ENCODE peak calls at places on chromosome 13, in nine cellular contexts. One of them, this sample, is unnamed.
A peak's percentile ranks its signal among the peaks of the same experiment; 100 is the strongest.

GRCh38 chr13:79988573-79988972 is 352.4 kb downstream of the SPRY2 start:
- DNase-seq in fibroblast of the aortic adventitia: peak; percentile 81
- DNase-seq in breast epithelium: no peak
- DNase-seq in stomach: peak; percentile 37
- DNase-seq in retinal pigment epithelial cell: no peak
- DNase-seq in fibroblast of pulmonary artery: peak; percentile 70
- DNase-seq in heart left ventricle: no peak
- DNase-seq in GM12865: no peak
- DNase-seq in neural progenitor cell: no peak
- DNase-seq in this sample: peak; percentile 68

GRCh38 chr13:20559659-20560356 is 7.1 kb upstream of the IFT88 start:
- DNase-seq in neural progenitor cell: no peak
- DNase-seq in stomach: no peak
- DNase-seq in heart left ventricle: no peak
- DNase-seq in GM12865: no peak
- DNase-seq in retinal pigment epithelial cell: no peak
- DNase-seq in breast epithelium: no peak
- DNase-seq in fibroblast of pulmonary artery: no peak
- DNase-seq in fibroblast of the aortic adventitia: no peak
- DNase-seq in this sample: no peak

GRCh38 chr13:65292488-65292901 is 1937.6 kb downstream of the PCDH9 start:
- DNase-seq in heart left ventricle: no peak
- DNase-seq in fibroblast of the aortic adventitia: peak; percentile 41
- DNase-seq in stomach: no peak
- DNase-seq in neural progenitor cell: peak; percentile 40
- DNase-seq in retinal pigment epithelial cell: no peak
- DNase-seq in GM12865: no peak
- DNase-seq in fibroblast of pulmonary artery: peak; percentile 73
- DNase-seq in breast epithelium: no peak
- DNase-seq in this sample: peak; percentile 76

GRCh38 chr13:23578411-23579071 is 8.3 kb downstream of the TNFRSF19 start:
- DNase-seq in retinal pigment epithelial cell: peak; percentile 26
- DNase-seq in breast epithelium: peak; percentile 70
- DNase-seq in heart left ventricle: peak; percentile 88
- DNase-seq in stomach: peak; percentile 79
- DNase-seq in neural progenitor cell: peak; percentile 82
- DNase-seq in fibroblast of the aortic adventitia: peak; percentile 55
- DNase-seq in fibroblast of pulmonary artery: peak; percentile 71
- DNase-seq in GM12865: peak; percentile 95
- DNase-seq in this sample: peak; percentile 70

GRCh38 chr13:71866173-71867091 is 572 bp downstream of the DACH1 start:
- DNase-seq in GM12865: no peak
- DNase-seq in neural progenitor cell: peak; percentile 71
- DNase-seq in stomach: peak; percentile 31
- DNase-seq in retinal pigment epithelial cell: no peak
- DNase-seq in breast epithelium: peak; percentile 51
- DNase-seq in fibroblast of pulmonary artery: no peak
- DNase-seq in fibroblast of the aortic adventitia: no peak
- DNase-seq in heart left ventricle: peak; percentile 29
- DNase-seq in this sample: peak; percentile 13

GRCh38 chr13:79043208-79043607 is 362.8 kb downstream of the RBM26 start:
- DNase-seq in GM12865: no peak
- DNase-seq in retinal pigment epithelial cell: no peak
- DNase-seq in stomach: no peak
- DNase-seq in heart left ventricle: no peak
- DNase-seq in breast epithelium: no peak
- DNase-seq in fibroblast of pulmonary artery: no peak
- DNase-seq in neural progenitor cell: no peak
- DNase-seq in fibroblast of the aortic adventitia: no peak
- DNase-seq in this sample: no peak

GRCh38 chr13:43908156-43909126 is 28.7 kb downstream of the LACC1 start:
- DNase-seq in retinal pigment epithelial cell: peak; percentile 46
- DNase-seq in neural progenitor cell: peak; percentile 58
- DNase-seq in GM12865: peak; percentile 34
- DNase-seq in stomach: no peak
- DNase-seq in heart left ventricle: no peak
- DNase-seq in fibroblast of the aortic adventitia: peak; percentile 69
- DNase-seq in fibroblast of pulmonary artery: peak; percentile 74
- DNase-seq in breast epithelium: no peak
- DNase-seq in this sample: peak; percentile 72

GRCh38 chr13:28494861-28495585 is at the start of gene FLT1:
- DNase-seq in breast epithelium: no peak
- DNase-seq in neural progenitor cell: peak; percentile 80
- DNase-seq in fibroblast of pulmonary artery: peak; percentile 46
- DNase-seq in stomach: peak; percentile 27
- DNase-seq in GM12865: peak; percentile 14
- DNase-seq in retinal pigment epithelial cell: no peak
- DNase-seq in heart left ventricle: peak; percentile 78
- DNase-seq in fibroblast of the aortic adventitia: no peak
- DNase-seq in this sample: peak; percentile 44

GRCh38 chr13:28434934-28435333 is 60.0 kb downstream of the FLT1 start:
- DNase-seq in GM12865: no peak
- DNase-seq in stomach: no peak
- DNase-seq in fibroblast of the aortic adventitia: no peak
- DNase-seq in breast epithelium: no peak
- DNase-seq in neural progenitor cell: no peak
- DNase-seq in heart left ventricle: no peak
- DNase-seq in retinal pigment epithelial cell: no peak
- DNase-seq in fibroblast of pulmonary artery: no peak
- DNase-seq in this sample: peak; percentile 6

GRCh38 chr13:49676581-49677298 is 14.5 kb downstream of the EBPL start:
- DNase-seq in fibroblast of the aortic adventitia: no peak
- DNase-seq in neural progenitor cell: no peak
- DNase-seq in GM12865: no peak
- DNase-seq in stomach: no peak
- DNase-seq in retinal pigment epithelial cell: no peak
- DNase-seq in fibroblast of pulmonary artery: no peak
- DNase-seq in breast epithelium: no peak
- DNase-seq in heart left ventricle: no peak
- DNase-seq in this sample: no peak

GRCh38 chr13:26961890-26962615 is 201.5 kb upstream of the GPR12 start:
- DNase-seq in breast epithelium: no peak
- DNase-seq in stomach: peak; percentile 80
- DNase-seq in fibroblast of the aortic adventitia: no peak
- DNase-seq in fibroblast of pulmonary artery: no peak
- DNase-seq in GM12865: no peak
- DNase-seq in heart left ventricle: no peak
- DNase-seq in retinal pigment epithelial cell: no peak
- DNase-seq in neural progenitor cell: no peak
- DNase-seq in this sample: no peak

DNA sequence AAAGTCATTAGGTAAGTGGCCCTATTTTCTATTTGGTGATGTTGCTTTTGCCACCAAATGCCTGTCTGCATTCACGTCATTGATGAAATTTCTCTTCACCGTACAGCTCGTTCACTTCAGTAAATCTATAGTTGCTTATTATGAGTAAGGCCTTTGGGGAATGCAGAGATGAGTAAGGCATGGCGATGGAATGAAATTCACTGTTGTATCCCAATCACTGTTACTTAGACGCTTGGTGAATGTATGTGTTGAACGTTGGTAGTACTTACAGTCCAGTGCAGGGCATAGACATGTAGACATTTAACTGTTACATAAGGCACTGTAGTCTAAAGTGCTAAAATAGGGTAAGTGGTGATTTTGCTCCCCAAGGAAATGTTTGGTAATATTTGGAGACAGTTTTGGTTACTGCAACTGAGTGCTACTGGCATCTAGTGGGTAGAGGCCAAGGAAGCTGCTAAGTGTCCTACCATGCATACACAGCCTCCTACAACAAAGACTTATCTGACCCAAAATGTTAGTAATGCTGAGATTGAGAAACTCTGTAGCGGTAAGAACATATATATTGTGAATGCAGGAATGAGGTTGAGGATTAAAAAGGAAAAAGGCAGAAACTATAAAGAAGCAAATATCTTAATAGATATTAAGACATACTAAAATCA is 5.8 kb downstream of the AKAP11 start:
- DNase-seq in stomach: no peak
- DNase-seq in neural progenitor cell: no peak
- DNase-seq in fibroblast of the aortic adventitia: no peak
- DNase-seq in GM12865: peak; percentile 38
- DNase-seq in breast epithelium: no peak
- DNase-seq in heart left ventricle: no peak
- DNase-seq in fibroblast of pulmonary artery: no peak
- DNase-seq in retinal pigment epithelial cell: no peak
- DNase-seq in this sample: peak; percentile 24
- H3K4me3 ChIP-seq in stomach: no peak overlapping the region
- H3K4me3 ChIP-seq in neural progenitor cell: no peak overlapping the region
- H3K4me3 ChIP-seq in fibroblast of the aortic adventitia: no peak overlapping the region
- H3K4me3 ChIP-seq in GM12865: peak overlapping the region; percentile 98
- H3K4me3 ChIP-seq in breast epithelium: no peak overlapping the region
- H3K4me3 ChIP-seq in heart left ventricle: no peak overlapping the region
- H3K4me3 ChIP-seq in fibroblast of pulmonary artery: no peak overlapping the region
- H3K4me3 ChIP-seq in retinal pigment epithelial cell: no peak overlapping the region
- H3K4me3 ChIP-seq in this sample: no peak overlapping the region

GRCh38 chr13:109762791-109763190 is 23.6 kb downstream of the IRS2 start:
- DNase-seq in neural progenitor cell: no peak
- DNase-seq in breast epithelium: no peak
- DNase-seq in heart left ventricle: no peak
- DNase-seq in fibroblast of pulmonary artery: no peak
- DNase-seq in retinal pigment epithelial cell: no peak
- DNase-seq in fibroblast of the aortic adventitia: no peak
- DNase-seq in stomach: no peak
- DNase-seq in GM12865: no peak
- DNase-seq in this sample: no peak

GRCh38 chr13:109767023-109767422 is 19.4 kb downstream of the IRS2 start:
- DNase-seq in GM12865: no peak
- DNase-seq in fibroblast of pulmonary artery: no peak
- DNase-seq in breast epithelium: no peak
- DNase-seq in neural progenitor cell: no peak
- DNase-seq in retinal pigment epithelial cell: no peak
- DNase-seq in stomach: no peak
- DNase-seq in fibroblast of the aortic adventitia: no peak
- DNase-seq in heart left ventricle: no peak
- DNase-seq in this sample: no peak

GRCh38 chr13:109761695-109762094 is 24.7 kb downstream of the IRS2 start:
- DNase-seq in GM12865: no peak
- DNase-seq in fibroblast of the aortic adventitia: no peak
- DNase-seq in retinal pigment epithelial cell: no peak
- DNase-seq in stomach: no peak
- DNase-seq in breast epithelium: no peak
- DNase-seq in neural progenitor cell: no peak
- DNase-seq in heart left ventricle: no peak
- DNase-seq in fibroblast of pulmonary artery: no peak
- DNase-seq in this sample: no peak

GRCh38 chr13:109764045-109764444 is 22.3 kb downstream of the IRS2 start:
- DNase-seq in fibroblast of pulmonary artery: no peak
- DNase-seq in heart left ventricle: no peak
- DNase-seq in stomach: no peak
- DNase-seq in neural progenitor cell: no peak
- DNase-seq in fibroblast of the aortic adventitia: no peak
- DNase-seq in GM12865: no peak
- DNase-seq in breast epithelium: no peak
- DNase-seq in retinal pigment epithelial cell: no peak
- DNase-seq in this sample: no peak

GRCh38 chr13:109764474-109765292 is 21.7 kb downstream of the IRS2 start:
- DNase-seq in breast epithelium: no peak
- DNase-seq in fibroblast of the aortic adventitia: no peak
- DNase-seq in retinal pigment epithelial cell: no peak
- DNase-seq in stomach: no peak
- DNase-seq in neural progenitor cell: peak; percentile 24
- DNase-seq in GM12865: no peak
- DNase-seq in heart left ventricle: no peak
- DNase-seq in fibroblast of pulmonary artery: no peak
- DNase-seq in this sample: peak; percentile 43
- TF ChIP-seq CTCF in breast epithelium: no peak
- TF ChIP-seq CTCF in fibroblast of the aortic adventitia: no peak
- TF ChIP-seq CTCF in retinal pigment epithelial cell: peak; percentile 36
- TF ChIP-seq CTCF in stomach: no peak
- TF ChIP-seq CTCF in neural progenitor cell: peak; percentile 26
- TF ChIP-seq CTCF in GM12865: no peak
- TF ChIP-seq CTCF in heart left ventricle: no peak
- TF ChIP-seq CTCF in fibroblast of pulmonary artery: no peak
- TF ChIP-seq CTCF in this sample: peak; percentile 23

GRCh38 chr13:114128624-114129522 is 3.5 kb downstream of the RASA3 start:
- DNase-seq in fibroblast of pulmonary artery: peak; percentile 91
- DNase-seq in stomach: peak; percentile 67
- DNase-seq in neural progenitor cell: no peak
- DNase-seq in GM12865: peak; percentile 92
- DNase-seq in breast epithelium: no peak
- DNase-seq in heart left ventricle: peak; percentile 84
- DNase-seq in fibroblast of the aortic adventitia: peak; percentile 87
- DNase-seq in retinal pigment epithelial cell: no peak
- DNase-seq in this sample: peak; percentile 89

GRCh38 chr13:114130131-114130707 is 2.2 kb downstream of the RASA3 start:
- DNase-seq in breast epithelium: no peak
- DNase-seq in fibroblast of pulmonary artery: no peak
- DNase-seq in GM12865: peak; percentile 13
- DNase-seq in retinal pigment epithelial cell: no peak
- DNase-seq in stomach: no peak
- DNase-seq in heart left ventricle: no peak
- DNase-seq in fibroblast of the aortic adventitia: no peak
- DNase-seq in neural progenitor cell: peak; percentile 57
- DNase-seq in this sample: peak; percentile 30

GRCh38 chr13:114128348-114128623 is 4.1 kb downstream of the RASA3 start:
- DNase-seq in retinal pigment epithelial cell: no peak
- DNase-seq in breast epithelium: no peak
- DNase-seq in fibroblast of the aortic adventitia: no peak
- DNase-seq in heart left ventricle: no peak
- DNase-seq in GM12865: no peak
- DNase-seq in fibroblast of pulmonary artery: no peak
- DNase-seq in neural progenitor cell: no peak
- DNase-seq in stomach: no peak
- DNase-seq in this sample: no peak

GRCh38 chr13:114130708-114131580 is 1.5 kb downstream of the RASA3 start:
- DNase-seq in GM12865: peak; percentile 80
- DNase-seq in fibroblast of pulmonary artery: peak; percentile 79
- DNase-seq in retinal pigment epithelial cell: no peak
- DNase-seq in stomach: no peak
- DNase-seq in heart left ventricle: peak; percentile 73
- DNase-seq in fibroblast of the aortic adventitia: peak; percentile 80
- DNase-seq in breast epithelium: no peak
- DNase-seq in neural progenitor cell: peak; percentile 68
- DNase-seq in this sample: peak; percentile 69

DNA sequence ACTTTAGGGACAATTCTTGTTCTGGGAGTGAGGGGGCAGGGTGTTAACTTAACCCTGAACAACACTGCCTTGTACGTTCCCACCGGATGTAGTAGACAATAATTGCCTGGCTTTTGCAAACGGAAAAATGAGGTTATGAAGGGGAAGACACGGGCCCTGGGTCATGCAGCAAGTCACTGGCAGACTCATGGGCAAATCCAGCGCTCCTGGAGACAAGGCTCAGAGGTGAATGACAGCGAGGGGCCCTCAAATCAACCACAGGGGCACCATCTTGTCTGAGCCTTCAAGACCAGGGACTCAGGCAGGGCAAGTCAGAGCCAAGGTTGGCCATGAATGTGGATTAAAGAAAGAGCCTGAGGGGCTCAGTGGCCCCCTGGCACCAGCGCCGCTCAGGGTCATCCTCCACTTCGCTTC is 2.8 kb downstream of the RASA3 start:
- DNase-seq in fibroblast of pulmonary artery: no peak
- DNase-seq in heart left ventricle: no peak
- DNase-seq in fibroblast of the aortic adventitia: no peak
- DNase-seq in retinal pigment epithelial cell: no peak
- DNase-seq in neural progenitor cell: no peak
- DNase-seq in breast epithelium: no peak
- DNase-seq in GM12865: peak; percentile 60
- DNase-seq in stomach: no peak
- DNase-seq in this sample: no peak
- H3K4me3 ChIP-seq in fibroblast of pulmonary artery: peak overlapping the region; percentile 83
- H3K4me3 ChIP-seq in heart left ventricle: peak overlapping the region; percentile 32
- H3K4me3 ChIP-seq in fibroblast of the aortic adventitia: peak overlapping the region; percentile 95
- H3K4me3 ChIP-seq in retinal pigment epithelial cell: no peak overlapping the region
- H3K4me3 ChIP-seq in neural progenitor cell: no peak overlapping the region
- H3K4me3 ChIP-seq in breast epithelium: no peak overlapping the region
- H3K4me3 ChIP-seq in GM12865: peak overlapping the region; percentile 75
- H3K4me3 ChIP-seq in stomach: peak overlapping the region; percentile 91
- H3K4me3 ChIP-seq in this sample: peak overlapping the region; percentile 91

GRCh38 chr13:29771247-29771646 is 79.2 kb downstream of the UBL3 start:
- DNase-seq in heart left ventricle: no peak
- DNase-seq in fibroblast of pulmonary artery: peak; percentile 59
- DNase-seq in GM12865: peak; percentile 50
- DNase-seq in retinal pigment epithelial cell: peak; percentile 4
- DNase-seq in stomach: no peak
- DNase-seq in fibroblast of the aortic adventitia: peak; percentile 70
- DNase-seq in breast epithelium: no peak
- DNase-seq in neural progenitor cell: peak; percentile 25
- DNase-seq in this sample: peak; percentile 68
- TF ChIP-seq CTCF in heart left ventricle: peak; percentile 68
- TF ChIP-seq CTCF in fibroblast of pulmonary artery: peak; percentile 41
- TF ChIP-seq CTCF in GM12865: peak; percentile 21
- TF ChIP-seq CTCF in retinal pigment epithelial cell: peak; percentile 29
- TF ChIP-seq CTCF in stomach: peak; percentile 31
- TF ChIP-seq CTCF in fibroblast of the aortic adventitia: peak; percentile 24
- TF ChIP-seq CTCF in breast epithelium: no peak
- TF ChIP-seq CTCF in neural progenitor cell: peak; percentile 64
- TF ChIP-seq CTCF in this sample: no peak

This sample was measured in cardiac fibroblast.